ENCODE peak calls at places on chromosomes 6 and 20, in seven cellular contexts. M, X, V, T, S, A and K are unnamed samples.

GRCh38 chr6:99745651-99746050 is 139.0 kb downstream of the PRDM13 start:
- DNase-seq in M (peak), X (peak), V (no peak), T (no peak), S (no peak), A (peak), K (no peak)

GRCh38 chr6:18192026-18192425 is 36.8 kb downstream of the KDM1B start:
- DNase-seq in M (no peak), X (no peak), V (no peak), T (no peak), S (no peak), A (no peak), K (no peak)

GRCh38 chr6:13836170-13836569 is 21.8 kb upstream of the MCUR1 start:
- DNase-seq in M (no peak), X (no peak), V (no peak), T (no peak), S (no peak), A (no peak), K (no peak)

GRCh38 chr6:31094389-31094881 is 17.9 kb downstream of the C6orf15 start:
- DNase-seq in M (no peak), X (peak), V (no peak), T (no peak), S (no peak), A (no peak), K (no peak)

GRCh38 chr6:161429921-161430490 is 156.1 kb upstream of the AGPAT4 start:
- DNase-seq in M (no peak), X (peak), V (no peak), T (no peak), S (peak), A (no peak), K (no peak)

GRCh38 chr20:37907677-37908397 is 4.9 kb downstream of the VSTM2L start:
- DNase-seq in M (peak), X (peak), V (peak), T (no peak), S (peak), A (peak), K (peak)

GRCh38 chr6:88166493-88166900 is 350 bp upstream of the CNR1 start:
- DNase-seq in M (no peak), X (no peak), V (no peak), T (peak), S (no peak), A (no peak), K (no peak)

GRCh38 chr6:54992789-54993188 is 146.2 kb downstream of the FAM83B start:
- DNase-seq in M (no peak), X (no peak), V (no peak), T (no peak), S (no peak), A (no peak), K (no peak)

GRCh38 chr6:118468682-118469465 is 79.2 kb upstream of the PLN start:
- DNase-seq in M (peak), X (no peak), V (no peak), T (no peak), S (no peak), A (no peak), K (no peak)

GRCh38 chr6:145245119-145245518 is 490.2 kb downstream of the EPM2A start:
- DNase-seq in M (no peak), X (no peak), V (no peak), T (no peak), S (peak), A (no peak), K (no peak)

GRCh38 chr6:36676142-36677058 is 2.1 kb upstream of the CDKN1A start:
- DNase-seq in M (no peak), X (peak), V (no peak), T (no peak), S (peak), A (no peak), K (no peak)

GRCh38 chr6:123716506-123716905 is 79.8 kb upstream of the TRDN start:
- DNase-seq in M (no peak), X (no peak), V (no peak), T (no peak), S (no peak), A (no peak), K (no peak)

GRCh38 chr6:153218184-153218792 is 87.2 kb upstream of the RGS17 start:
- DNase-seq in M (no peak), X (no peak), V (no peak), T (no peak), S (no peak), A (no peak), K (no peak)

GRCh38 chr20:19314619-19315018 is 102.2 kb downstream of the SLC24A3 start:
- DNase-seq in M (no peak), X (no peak), V (no peak), T (no peak), S (no peak), A (no peak), K (no peak)